ENCODE peak calls at places on chromosomes 1 and 21, in four cellular contexts. V is EL; L is Caki2; M is central memory CD4-positive, alpha-beta T cell. D is an unnamed sample.

GRCh38 chr1:98556521-98557158 is 104.9 kb upstream of the SNX7 start:
- DNase-seq in V (peak), L (peak), M (no peak), D (peak)

GRCh38 chr1:180165509-180166435 is 11.1 kb downstream of the QSOX1 start:
- DNase-seq in V (no peak), L (no peak), M (no peak), D (no peak)

GRCh38 chr21:39666681-39667315 is 54.1 kb downstream of the B3GALT5 start:
- DNase-seq in V (no peak), L (peak), M (no peak), D (no peak)

GRCh38 chr1:14650951-14651350 is 52.5 kb downstream of the KAZN start:
- DNase-seq in V (no peak), L (no peak), M (no peak), D (no peak)

GRCh38 chr1:108190686-108191416 is 9.3 kb downstream of the SLC25A24 start:
- DNase-seq in V (no peak), L (no peak), M (no peak), D (no peak)

GRCh38 chr1:10522324-10522860 is 47.6 kb downstream of the PEX14 start:
- DNase-seq in V (no peak), L (no peak), M (no peak), D (no peak)

GRCh38 chr1:68673771-68674170 is 176.9 kb upstream of the DEPDC1 start:
- DNase-seq in V (no peak), L (no peak), M (no peak), D (peak)

GRCh38 chr1:45172015-45172414 is 34.4 kb downstream of the ZSWIM5 start:
- DNase-seq in V (peak), L (peak), M (no peak), D (peak)

GRCh38 chr1:171913385-171913784 is 72.1 kb downstream of the DNM3 start:
- DNase-seq in V (peak), L (peak), M (no peak), D (peak)

GRCh38 chr21:45964649-45965048 is 16.9 kb upstream of the COL6A1 start:
- DNase-seq in V (no peak), L (no peak), M (no peak), D (no peak)

GRCh38 chr1:36380782-36381181 is 4.9 kb downstream of the STK40 start:
- DNase-seq in V (no peak), L (no peak), M (no peak), D (no peak)

GRCh38 chr1:218224101-218224500 is 61.0 kb upstream of the RRP15 start:
- DNase-seq in V (no peak), L (no peak), M (no peak), D (no peak)

GRCh38 chr1:233376711-233377110 is 49.2 kb downstream of the MAP3K21 start:
- DNase-seq in V (no peak), L (no peak), M (no peak), D (no peak)

GRCh38 chr1:33682371-33682770 is 181.5 kb upstream of the HMGB4 start:
- DNase-seq in V (no peak), L (no peak), M (no peak), D (no peak)

GRCh38 chr1:13732971-13733667 is 33.1 kb downstream of the PRDM2 start:
- DNase-seq in V (no peak), L (no peak), M (peak), D (no peak)

GRCh38 chr1:43936470-43937151 is 3.0 kb downstream of the ARTN start:
- DNase-seq in V (peak), L (no peak), M (no peak), D (no peak)

GRCh38 chr1:160581970-160582369 is 2.7 kb upstream of the CD84 start:
- DNase-seq in V (no peak), L (no peak), M (no peak), D (no peak)

GRCh38 chr1:48229309-48229708 is 6.8 kb downstream of the SLC5A9 start:
- DNase-seq in V (no peak), L (no peak), M (no peak), D (no peak)

GRCh38 chr1:229022595-229023350 is 248.1 kb upstream of the RAB4A start:
- DNase-seq in V (no peak), L (no peak), M (no peak), D (no peak)

GRCh38 chr21:42760361-42760970 is 107.0 kb downstream of the PDE9A start:
- DNase-seq in V (no peak), L (no peak), M (no peak), D (no peak)

GRCh38 chr1:199009447-199009846 is 370.6 kb downstream of the PTPRC start:
- DNase-seq in V (no peak), L (no peak), M (no peak), D (no peak)

GRCh38 chr1:2431095-2431494 is 18.7 kb upstream of the PEX10 start:
- DNase-seq in V (no peak), L (no peak), M (no peak), D (no peak)

GRCh38 chr1:166730299-166730888 is 108.9 kb upstream of the POGK start:
- DNase-seq in V (peak), L (peak), M (no peak), D (no peak)

GRCh38 chr1:20105856-20106255 is 13.5 kb downstream of the PLA2G2D start:
- DNase-seq in V (no peak), L (no peak), M (no peak), D (no peak)

GRCh38 chr1:170619167-170620030 is 44.5 kb upstream of the PRRX1 start:
- DNase-seq in V (peak), L (no peak), M (no peak), D (peak)

GRCh38 chr1:165014753-165015152 is 341.8 kb downstream of the LMX1A start:
- DNase-seq in V (no peak), L (no peak), M (no peak), D (no peak)

GRCh38 chr1:11188381-11188780 is 774 bp upstream of the ANGPTL7 start:
- DNase-seq in V (no peak), L (no peak), M (no peak), D (no peak)

GRCh38 chr1:184972281-184973055 is 1.8 kb downstream of the NIBAN1 start:
- DNase-seq in V (peak), L (peak), M (no peak), D (peak)

GRCh38 chr1:91583326-91583755 is 82.7 kb downstream of the CDC7 start:
- DNase-seq in V (peak), L (no peak), M (no peak), D (peak)

GRCh38 chr1:198929111-198929604 is 290.3 kb downstream of the PTPRC start:
- DNase-seq in V (no peak), L (peak), M (no peak), D (no peak)

GRCh38 chr1:23505851-23506250 is 21.9 kb upstream of the ASAP3 start:
- DNase-seq in V (no peak), L (no peak), M (no peak), D (no peak)

GRCh38 chr1:186708578-186709203 is 28.5 kb upstream of the PTGS2 start:
- DNase-seq in V (peak), L (peak), M (no peak), D (peak)

GRCh38 chr1:59827055-59827643 is 12.4 kb downstream of the HOOK1 start:
- DNase-seq in V (no peak), L (peak), M (no peak), D (no peak)

GRCh38 chr1:203388683-203389082 is 37.8 kb upstream of the FMOD start:
- DNase-seq in V (no peak), L (no peak), M (no peak), D (no peak)

GRCh38 chr1:10429868-10430215 is 391 bp upstream of the CENPS start:
- DNase-seq in V (peak), L (no peak), M (no peak), D (peak)

GRCh38 chr1:164261691-164262240 is 297.2 kb upstream of the PBX1 start:
- DNase-seq in V (no peak), L (peak), M (no peak), D (no peak)

GRCh38 chr1:247118946-247119446 is 14.8 kb upstream of the ZNF669 start:
- DNase-seq in V (no peak), L (no peak), M (no peak), D (peak)

GRCh38 chr1:92960395-92961130 is 699 bp downstream of the DIPK1A start:
- DNase-seq in V (peak), L (peak), M (peak), D (peak)